ENCODE peak calls at places on chromosomes 5 and 9, in seven cellular contexts. W is A549, M is HCT116, N is stomach, E is IMR-90, R is HepG2, J is H54. Y is an unnamed sample.

GRCh38 chr5:150249744-150250143 is 39.8 kb downstream of the CAMK2A start:
- DNase-seq in W (no peak), M (no peak), N (no peak), E (no peak), R (no peak), J (no peak), Y (no peak)

GRCh38 chr9:112846528-112847488 is 43.9 kb downstream of the SLC46A2 start:
- DNase-seq in W (no peak), M (no peak), N (no peak), E (peak; percentile 77), R (no peak), J (no peak), Y (no peak)

GRCh38 chr5:109006129-109006528 is 258.4 kb downstream of the FER start:
- DNase-seq in W (no peak), M (no peak), N (no peak), E (no peak), R (no peak), J (no peak), Y (no peak)

GRCh38 chr9:113164536-113165300 is 13.9 kb downstream of the SLC31A2 start:
- DNase-seq in W (no peak), M (no peak), N (no peak), E (peak; percentile 58), R (no peak), J (no peak), Y (peak; percentile 42)

GRCh38 chr5:124395287-124395686 is 351.2 kb downstream of the ZNF608 start:
- DNase-seq in W (no peak), M (no peak), N (no peak), E (no peak), R (no peak), J (no peak), Y (no peak)

GRCh38 chr5:56950626-56951130 is 1.2 kb downstream of the MIER3 start:
- DNase-seq in W (peak; percentile 49), M (peak; percentile 13), N (peak; percentile 66), E (peak; percentile 66), R (peak; percentile 3), J (peak; percentile 69), Y (peak; percentile 80)

GRCh38 chr5:98482321-98483111 is 290.9 kb upstream of the RGMB start:
- DNase-seq in W (no peak), M (no peak), N (no peak), E (no peak), R (no peak), J (no peak), Y (no peak)

GRCh38 chr9:73773896-73774295 is 622.2 kb downstream of the ANXA1 start:
- DNase-seq in W (no peak), M (no peak), N (no peak), E (no peak), R (no peak), J (no peak), Y (no peak)

GRCh38 chr5:113059232-113059805 is 82.7 kb downstream of the DCP2 start:
- DNase-seq in W (no peak), M (no peak), N (no peak), E (peak; percentile 74), R (no peak), J (peak; percentile 69), Y (no peak)

GRCh38 chr5:24065786-24066185 is 558.4 kb downstream of the PRDM9 start:
- DNase-seq in W (no peak), M (no peak), N (no peak), E (no peak), R (no peak), J (no peak), Y (no peak)

GRCh38 chr5:77425998-77426659 is 66.0 kb downstream of the WDR41 start:
- DNase-seq in W (peak; percentile 37), M (no peak), N (no peak), E (no peak), R (peak; percentile 51), J (no peak), Y (no peak)

GRCh38 chr5:172293054-172293744 is 9.6 kb upstream of the UBTD2 start:
- DNase-seq in W (peak; percentile 73), M (peak; percentile 63), N (peak; percentile 68), E (peak; percentile 72), R (peak; percentile 80), J (peak; percentile 61), Y (peak; percentile 65)

GRCh38 chr9:115717711-115718173 is 435.8 kb upstream of the PAPPA start:
- DNase-seq in W (no peak), M (no peak), N (no peak), E (peak; percentile 33), R (no peak), J (peak; percentile 28), Y (no peak)

GRCh38 chr9:20242767-20243166 is 379.5 kb downstream of the MLLT3 start:
- DNase-seq in W (no peak), M (no peak), N (no peak), E (no peak), R (no peak), J (no peak), Y (no peak)

GRCh38 chr9:29968831-29969230 is 2395.6 kb upstream of the C9orf72 start:
- DNase-seq in W (no peak), M (no peak), N (no peak), E (no peak), R (no peak), J (no peak), Y (no peak)

GRCh38 chr5:93603191-93603590 is 20.2 kb downstream of the NR2F1 start:
- DNase-seq in W (no peak), M (no peak), N (no peak), E (no peak), R (no peak), J (no peak), Y (no peak)

GRCh38 chr9:72856985-72857631 is 95.7 kb downstream of the ALDH1A1 start:
- DNase-seq in W (peak; percentile 92), M (peak; percentile 65), N (peak; percentile 29), E (peak; percentile 56), R (peak; percentile 65), J (peak; percentile 41), Y (peak; percentile 75)

GRCh38 chr5:43296835-43297234 is 16.4 kb downstream of the HMGCS1 start:
- DNase-seq in W (no peak), M (no peak), N (no peak), E (no peak), R (no peak), J (no peak), Y (no peak)

GRCh38 chr5:127785098-127785927 is 82.1 kb downstream of the CCDC192 start:
- DNase-seq in W (peak; percentile 7), M (no peak), N (no peak), E (peak; percentile 96), R (no peak), J (peak; percentile 21), Y (no peak)

GRCh38 chr5:64505769-64506566 is at the start of gene RGS7BP:
- DNase-seq in W (peak; percentile 19), M (no peak), N (peak; percentile 29), E (peak; percentile 7), R (no peak), J (no peak), Y (no peak)

GRCh38 chr5:116045821-116046220 is 13.5 kb downstream of the ARL14EPL start:
- DNase-seq in W (no peak), M (no peak), N (no peak), E (no peak), R (no peak), J (no peak), Y (no peak)

GRCh38 chr9:111974092-111974681 is 77.6 kb downstream of the UGCG start:
- DNase-seq in W (no peak), M (no peak), N (peak; percentile 44), E (peak; percentile 66), R (no peak), J (no peak), Y (no peak)

GRCh38 chr9:99778308-99778707 is 43.4 kb upstream of the NR4A3 start:
- DNase-seq in W (peak; percentile 27), M (peak; percentile 49), N (no peak), E (peak; percentile 89), R (no peak), J (peak; percentile 63), Y (no peak)

GRCh38 chr5:132239776-132240175 is 12.1 kb upstream of the P4HA2 start:
- DNase-seq in W (no peak), M (no peak), N (no peak), E (no peak), R (no peak), J (no peak), Y (no peak)

GRCh38 chr5:168433982-168434381 is 52.3 kb upstream of the RARS1 start:
- DNase-seq in W (no peak), M (no peak), N (no peak), E (no peak), R (no peak), J (no peak), Y (no peak)

GRCh38 chr9:125884196-125884595 is 137.0 kb downstream of the PBX3 start:
- DNase-seq in W (no peak), M (no peak), N (no peak), E (no peak), R (no peak), J (no peak), Y (no peak)

GRCh38 chr5:151742870-151743294 is 15.5 kb downstream of the ATOX1 start:
- DNase-seq in W (peak; percentile 70), M (peak; percentile 56), N (no peak), E (peak; percentile 74), R (peak; percentile 41), J (peak; percentile 39), Y (no peak)

GRCh38 chr9:134781895-134782294 is 98.7 kb upstream of the FCN2 start:
- DNase-seq in W (no peak), M (no peak), N (no peak), E (no peak), R (no peak), J (no peak), Y (no peak)

GRCh38 chr5:393846-394275 is 49.1 kb upstream of the EXOC3 start:
- DNase-seq in W (no peak), M (no peak), N (no peak), E (peak; percentile 39), R (no peak), J (no peak), Y (no peak)

GRCh38 chr9:3962467-3962866 is 337.4 kb downstream of the GLIS3 start:
- DNase-seq in W (peak; percentile 82), M (no peak), N (no peak), E (peak; percentile 76), R (peak; percentile 80), J (no peak), Y (no peak)

GRCh38 chr9:137107982-137108381 is 6.6 kb downstream of the DPP7 start:
- DNase-seq in W (no peak), M (no peak), N (no peak), E (no peak), R (no peak), J (no peak), Y (no peak)
- TF ChIP-seq POLR2A in W (no peak), M (no peak), N (no peak), E (no peak), R (no peak), J (no peak), Y (no peak)

GRCh38 chr9:109423877-109424276 is 74.2 kb downstream of the PTPN3 start:
- DNase-seq in W (no peak), M (no peak), N (no peak), E (no peak), R (no peak), J (no peak), Y (no peak)
- TF ChIP-seq POLR2A in W (no peak), M (no peak), N (no peak), E (no peak), R (no peak), J (no peak), Y (no peak)

GRCh38 chr5:145937432-145938250 is 1.3 kb downstream of the SH3RF2 start:
- DNase-seq in W (peak; percentile 51), M (peak; percentile 78), N (peak; percentile 38), E (peak; percentile 51), R (peak; percentile 40), J (peak; percentile 50), Y (no peak)
- TF ChIP-seq POLR2A in W (no peak), M (no peak), N (no peak), E (no peak), R (no peak), J (no peak), Y (no peak)

GRCh38 chr5:146772881-146773440 is 105.6 kb downstream of the PPP2R2B start:
- DNase-seq in W (no peak), M (no peak), N (no peak), E (no peak), R (no peak), J (no peak), Y (no peak)
- TF ChIP-seq POLR2A in W (no peak), M (no peak), N (no peak), E (no peak), R (no peak), J (no peak), Y (no peak)